ENCODE peak calls at places on chromosomes 11 and 22, in nine cellular contexts. N, X, F, C, Y, Z, P, O and E are unnamed samples. For H3K27me3, the result is how much of the 10 kb centered on the place peaks cover.

GRCh38 chr11:69166186-69167115 is 10.7 kb downstream of the SMIM38 start:
- DNase-seq in N (peak), X (no peak), F (no peak), C (peak), Y (peak), Z (no peak), P (no peak), O (peak), E (no peak)

GRCh38 chr11:10975287-10975721 is 117.5 kb upstream of the ZBED5 start:
- DNase-seq in N (no peak), X (no peak), F (no peak), C (no peak), Y (no peak), Z (no peak), P (no peak), O (no peak), E (no peak)

GRCh38 chr22:19291218-19291579 is 320 bp downstream of the CLTCL1 start:
- DNase-seq in N (peak), X (peak), F (no peak), C (peak), Y (no peak), Z (no peak), P (no peak), O (peak), E (peak)

GRCh38 chr22:24450600-24450999 is 23.2 kb downstream of the ADORA2A start:
- DNase-seq in N (no peak), X (no peak), F (no peak), C (peak), Y (no peak), Z (no peak), P (no peak), O (peak), E (no peak)

GRCh38 chr22:46239261-46240048 is 10.6 kb downstream of the CDPF1 start:
- DNase-seq in N (no peak), X (no peak), F (no peak), C (no peak), Y (no peak), Z (no peak), P (no peak), O (no peak), E (no peak)

GRCh38 chr11:28673687-28674431 is 565.7 kb downstream of the METTL15 start:
- DNase-seq in N (no peak), X (no peak), F (no peak), C (no peak), Y (no peak), Z (no peak), P (no peak), O (no peak), E (no peak)

GRCh38 chr11:60530454-60530853 is 15.3 kb downstream of the MS4A13 start:
- DNase-seq in N (no peak), X (no peak), F (no peak), C (no peak), Y (no peak), Z (no peak), P (no peak), O (no peak), E (no peak)

GRCh38 chr22:45448431-45448830 is 34.9 kb downstream of the RIBC2 start:
- DNase-seq in N (no peak), X (no peak), F (peak), C (no peak), Y (no peak), Z (no peak), P (peak), O (no peak), E (no peak)

GRCh38 chr11:73652046-73652730 is 5.8 kb downstream of the PLEKHB1 start:
- DNase-seq in N (no peak), X (peak), F (no peak), C (no peak), Y (no peak), Z (no peak), P (no peak), O (no peak), E (no peak)

GRCh38 chr11:103890654-103891053 is 145.8 kb upstream of the DDI1 start:
- DNase-seq in N (no peak), X (no peak), F (no peak), C (no peak), Y (no peak), Z (no peak), P (no peak), O (no peak), E (no peak)

GRCh38 chr22:20015187-20015625 is 1.4 kb downstream of the ARVCF start:
- DNase-seq in N (no peak), X (no peak), F (no peak), C (no peak), Y (no peak), Z (no peak), P (no peak), O (no peak), E (no peak)

GRCh38 chr11:40280161-40281054 is 1179.0 kb downstream of the LRRC4C start:
- DNase-seq in N (no peak), X (no peak), F (peak), C (no peak), Y (no peak), Z (no peak), P (no peak), O (no peak), E (no peak)

GRCh38 chr22:44286673-44287072 is 26.1 kb downstream of the SHISAL1 start:
- DNase-seq in N (no peak), X (no peak), F (no peak), C (no peak), Y (no peak), Z (no peak), P (no peak), O (no peak), E (no peak)

GRCh38 chr11:126995989-126996388 is 4.6 kb downstream of the KIRREL3 start:
- DNase-seq in N (no peak), X (no peak), F (no peak), C (no peak), Y (no peak), Z (no peak), P (no peak), O (no peak), E (no peak)
- H3K27me3 ChIP-seq in N (under half), X (under half), F (under half), C (half or more), Y (under half), Z (under half), P (under half), O (half or more), E (under half)

GRCh38 chr22:30288414-30289125 is 735 bp downstream of the CASTOR1 start:
- DNase-seq in N (no peak), X (peak), F (no peak), C (peak), Y (no peak), Z (no peak), P (peak), O (no peak), E (no peak)
- H3K27ac ChIP-seq in N (no peak), X (peak), F (peak), C (no peak), Y (no peak), Z (peak), P (peak), O (no peak), E (peak)

DNA sequence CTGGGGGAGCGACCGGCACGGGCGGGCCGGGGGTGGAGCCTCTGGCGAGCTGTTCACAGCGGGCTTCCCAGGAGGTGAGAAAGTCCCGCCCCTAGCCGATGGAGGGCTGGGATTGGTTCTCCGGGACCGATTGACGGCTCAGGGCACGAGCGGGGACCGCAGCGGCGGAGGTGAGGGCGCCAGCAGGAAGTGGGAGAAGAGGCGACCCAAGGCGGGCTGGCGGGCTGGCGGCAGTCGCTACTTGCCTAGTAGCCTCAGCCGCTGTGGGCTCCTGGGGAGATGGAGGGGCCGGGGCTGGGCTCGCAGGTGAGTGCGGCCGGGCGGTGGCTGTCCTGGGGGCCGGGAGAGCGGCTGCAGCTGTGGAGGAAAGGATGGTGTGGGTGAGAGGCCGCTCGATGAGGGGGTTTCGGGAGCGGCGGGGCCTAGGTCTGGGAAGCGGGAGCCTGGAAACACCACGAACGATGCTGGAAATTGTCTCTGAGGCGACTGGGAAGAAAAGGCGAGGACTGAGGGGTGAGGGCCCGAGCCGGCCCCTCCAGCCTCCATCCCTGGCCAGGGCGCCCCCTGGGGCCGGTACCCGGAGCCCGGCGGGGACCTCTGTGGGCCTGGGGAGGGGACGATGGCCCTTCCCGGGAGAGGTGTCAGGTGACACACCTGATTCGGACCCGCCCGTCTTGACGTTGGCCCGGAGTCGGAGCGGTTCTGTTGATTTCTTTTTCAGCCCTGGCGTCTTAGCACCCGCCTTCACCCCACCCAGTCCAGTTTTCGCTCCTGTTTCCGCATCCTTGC is at the start of gene ZDHHC13:
- DNase-seq in N (peak), X (peak), F (peak), C (peak), Y (peak), Z (peak), P (peak), O (peak), E (peak)
- TF ChIP-seq CTCF in N (peak), X (peak), F (no peak), C (peak), Y (peak), Z (no peak), P (no peak), O (peak), E (peak)

GRCh38 chr11:67776834-67777530 is 102.6 kb upstream of the ALDH3B2 start:
- DNase-seq in N (no peak), X (no peak), F (no peak), C (peak), Y (no peak), Z (no peak), P (no peak), O (no peak), E (no peak)
- H3K27me3 ChIP-seq in N (under half), X (under half), F (under half), C (under half), Y (under half), Z (under half), P (under half), O (under half), E (under half)

DNA sequence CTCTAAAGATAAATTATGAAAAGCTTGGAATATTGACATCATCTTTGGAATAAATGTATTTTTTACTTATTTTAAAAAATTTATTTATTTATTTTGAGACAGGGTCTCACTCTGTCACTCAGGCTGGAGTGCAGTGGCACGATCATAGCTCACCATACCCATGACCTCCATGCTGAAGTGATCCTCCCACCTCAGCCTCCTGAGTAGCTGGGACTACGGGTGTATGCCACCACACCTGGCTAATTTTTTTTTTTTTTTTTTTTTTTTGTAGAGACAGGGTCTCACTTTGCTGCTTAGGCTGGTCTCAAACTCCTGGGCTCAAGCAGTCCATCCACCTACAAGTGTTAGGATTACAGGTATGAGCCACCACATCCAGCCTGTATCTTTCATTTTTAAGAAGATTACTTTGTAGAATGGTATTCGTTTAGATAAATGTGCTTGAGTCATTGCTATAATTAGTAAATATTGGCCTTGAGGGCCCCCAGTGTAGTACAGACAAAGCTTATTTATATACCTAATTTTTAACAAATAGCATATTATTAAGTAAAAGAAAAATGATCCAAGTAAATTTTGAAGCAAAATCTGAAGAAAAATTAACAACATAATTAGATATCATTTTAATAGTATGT is 8.5 kb downstream of the SWAP70 start:
- DNase-seq in N (no peak), X (no peak), F (no peak), C (no peak), Y (no peak), Z (no peak), P (no peak), O (no peak), E (no peak)
- H3K27ac ChIP-seq in N (no peak), X (no peak), F (no peak), C (no peak), Y (no peak), Z (no peak), P (no peak), O (no peak), E (no peak)

GRCh38 chr11:114586797-114587196 is 8.8 kb downstream of the NXPE4 start:
- DNase-seq in N (no peak), X (no peak), F (no peak), C (peak), Y (no peak), Z (no peak), P (no peak), O (no peak), E (no peak)
- TF ChIP-seq CTCF in N (peak), X (no peak), F (no peak), C (peak), Y (peak), Z (no peak), P (no peak), O (peak), E (no peak)

DNA sequence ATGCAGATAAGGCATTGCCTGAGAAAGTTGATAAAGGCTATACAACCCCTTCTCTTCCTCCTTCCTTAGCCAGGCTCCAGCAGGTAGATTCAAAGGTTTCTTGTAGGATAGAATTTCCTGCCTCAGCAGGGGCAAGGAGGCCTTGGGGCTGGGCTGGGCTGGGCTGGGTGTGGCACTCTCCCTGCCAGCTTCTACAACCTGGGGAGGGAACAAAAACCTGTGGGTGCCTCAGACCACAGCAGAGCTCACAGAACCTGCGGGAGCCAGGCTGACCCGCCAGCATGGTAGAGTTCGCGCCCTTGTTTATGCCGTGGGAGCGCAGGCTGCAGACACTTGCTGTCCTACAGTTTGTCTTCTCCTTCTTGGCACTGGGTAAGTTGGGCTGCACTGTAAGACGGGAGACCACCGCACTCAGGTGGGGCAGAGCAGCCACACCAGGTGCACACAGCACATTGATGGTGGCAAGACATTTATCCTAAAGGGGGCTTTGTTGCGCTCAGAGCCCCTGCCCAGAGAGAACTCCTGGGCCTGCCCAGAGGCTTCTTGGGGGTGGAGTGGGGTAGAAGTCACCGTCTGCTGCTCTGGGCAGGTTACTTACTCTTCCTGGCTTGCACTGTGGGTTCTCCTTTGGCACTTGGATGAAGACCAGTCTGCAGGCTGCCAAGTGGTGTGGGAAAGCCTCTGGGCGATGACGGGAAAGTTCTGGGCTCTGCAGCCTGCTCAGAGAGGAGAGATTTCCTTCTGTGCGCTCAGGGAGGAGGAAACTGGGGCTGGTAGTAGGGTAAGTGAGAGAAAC is at the start of gene MOGAT2:
- DNase-seq in N (no peak), X (no peak), F (no peak), C (no peak), Y (no peak), Z (no peak), P (no peak), O (no peak), E (no peak)
- H3K27me3 ChIP-seq in N (under half), X (under half), F (under half), C (under half), Y (under half), Z (under half), P (under half), O (under half), E (under half)

GRCh38 chr11:132423266-132423665 is 1052.9 kb downstream of the NTM start:
- DNase-seq in N (no peak), X (no peak), F (no peak), C (no peak), Y (no peak), Z (no peak), P (no peak), O (no peak), E (no peak)

GRCh38 chr11:132429685-132430084 is 1059.3 kb downstream of the NTM start:
- DNase-seq in N (no peak), X (no peak), F (no peak), C (no peak), Y (no peak), Z (no peak), P (no peak), O (no peak), E (no peak)

GRCh38 chr11:132422725-132423124 is 1052.3 kb downstream of the NTM start:
- DNase-seq in N (no peak), X (no peak), F (no peak), C (no peak), Y (no peak), Z (no peak), P (no peak), O (no peak), E (no peak)

GRCh38 chr11:132427611-132428010 is 1057.2 kb downstream of the NTM start:
- DNase-seq in N (no peak), X (no peak), F (no peak), C (no peak), Y (no peak), Z (no peak), P (no peak), O (no peak), E (no peak)

GRCh38 chr11:132424433-132424832 is 1054.0 kb downstream of the NTM start:
- DNase-seq in N (no peak), X (no peak), F (no peak), C (no peak), Y (no peak), Z (no peak), P (no peak), O (no peak), E (no peak)
- H3K27ac ChIP-seq in N (no peak), X (no peak), F (no peak), C (no peak), Y (no peak), Z (no peak), P (no peak), O (no peak), E (no peak)